ENCODE peak calls at places on chromosomes 11 and 22, in ten cellular contexts. E, U, P, O, Q, A, S, W, R and N are unnamed samples.
A peak's percentile ranks its signal among the peaks of the same experiment; 100 is the strongest.

GRCh38 chr11:969651-970205 is 44.1 kb downstream of the AP2A2 start:
- DNase-seq in A (no peak), O (no peak), W (no peak), R (no peak), Q (no peak), S (no peak), U (no peak), P (no peak), E (no peak), N (no peak)

GRCh38 chr11:31887180-31887579 is 76.1 kb upstream of the PAX6 start:
- DNase-seq in S (no peak), P (no peak), E (no peak), O (no peak), U (no peak), W (no peak), R (peak; percentile 44), A (no peak), Q (no peak), N (peak; percentile 37)

GRCh38 chr11:134584001-134584561 is 172.0 kb upstream of the B3GAT1 start:
- DNase-seq in A (no peak), E (peak; percentile 5), S (no peak), Q (no peak), R (no peak), W (no peak), U (no peak), O (no peak), P (no peak), N (no peak)

GRCh38 chr22:41540006-41540315 is 4.3 kb downstream of the POLR3H start:
- DNase-seq in S (no peak), U (no peak), E (no peak), A (no peak), R (no peak), O (no peak), Q (no peak), W (no peak), P (no peak), N (no peak)

GRCh38 chr11:109033627-109034340 is 368.9 kb downstream of the DDX10 start:
- DNase-seq in P (no peak), R (no peak), A (no peak), Q (no peak), S (peak; percentile 94), W (peak; percentile 86), U (peak; percentile 61), E (no peak), O (no peak), N (no peak)

GRCh38 chr11:76629853-76630599 is 40.5 kb downstream of the LRRC32 start:
- DNase-seq in S (peak; percentile 64), R (peak; percentile 71), U (peak; percentile 33), E (no peak), Q (no peak), O (no peak), A (no peak), P (no peak), W (peak; percentile 49), N (no peak)

GRCh38 chr11:122276221-122276620 is 160.2 kb upstream of the BLID start:
- DNase-seq in A (no peak), W (no peak), R (no peak), Q (no peak), P (peak; percentile 35), U (no peak), E (no peak), S (no peak), O (no peak), N (no peak)

GRCh38 chr22:44918166-44918924 is 91.5 kb downstream of the PHF21B start:
- DNase-seq in R (no peak), P (no peak), E (no peak), O (no peak), A (no peak), W (no peak), U (no peak), S (no peak), Q (no peak), N (no peak)

GRCh38 chr11:67507242-67507890 is 596 bp downstream of the CDK2AP2 start:
- DNase-seq in A (no peak), O (no peak), W (peak; percentile 32), R (no peak), S (peak; percentile 82), E (no peak), P (no peak), U (peak; percentile 63), Q (no peak), N (peak; percentile 83)